ENCODE peak calls at places on chromosomes 1 and 21, in ten cellular contexts. R, G, Y, D, J, S, H, F, X and P are unnamed samples.

GRCh38 chr1:180243517-180244221 is 13.6 kb downstream of the LHX4 start:
- DNase-seq in R (no peak), G (no peak), Y (no peak), D (no peak), J (no peak), S (no peak), H (no peak), F (peak), X (no peak), P (no peak)

GRCh38 chr21:37862536-37862935 is 53.7 kb downstream of the KCNJ6 start:
- DNase-seq in R (no peak), G (peak), Y (peak), D (no peak), J (peak), S (peak), H (no peak), F (peak), X (no peak), P (no peak)

GRCh38 chr1:166197141-166197540 is 30.3 kb upstream of the FAM78B start:
- DNase-seq in R (no peak), G (no peak), Y (peak), D (no peak), J (no peak), S (peak), H (no peak), F (no peak), X (no peak), P (no peak)

GRCh38 chr21:20004353-20004752 is 993.9 kb upstream of the NCAM2 start:
- DNase-seq in R (no peak), G (peak), Y (no peak), D (no peak), J (no peak), S (no peak), H (no peak), F (no peak), X (no peak), P (no peak)

GRCh38 chr1:62175568-62176179 is 19.0 kb upstream of the L1TD1 start:
- DNase-seq in R (peak), G (peak), Y (peak), D (no peak), J (peak), S (peak), H (no peak), F (no peak), X (peak), P (peak)

GRCh38 chr21:37437376-37438080 is 71.0 kb downstream of the DYRK1A start:
- DNase-seq in R (no peak), G (no peak), Y (no peak), D (no peak), J (no peak), S (no peak), H (no peak), F (no peak), X (no peak), P (no peak)

GRCh38 chr1:46187106-46187869 is 10.9 kb downstream of the POMGNT1 start:
- DNase-seq in R (no peak), G (no peak), Y (no peak), D (no peak), J (no peak), S (no peak), H (no peak), F (no peak), X (no peak), P (no peak)

GRCh38 chr21:45456836-45457160 is 51.8 kb downstream of the COL18A1 start:
- DNase-seq in R (no peak), G (no peak), Y (no peak), D (peak), J (no peak), S (no peak), H (peak), F (no peak), X (no peak), P (no peak)

GRCh38 chr1:47935163-47935562 is 62.0 kb downstream of the TRABD2B start:
- DNase-seq in R (no peak), G (no peak), Y (no peak), D (no peak), J (no peak), S (peak), H (no peak), F (no peak), X (no peak), P (no peak)

GRCh38 chr1:169348356-169349036 is 19.1 kb downstream of the NME7 start:
- DNase-seq in R (peak), G (peak), Y (peak), D (no peak), J (peak), S (peak), H (no peak), F (no peak), X (no peak), P (no peak)

GRCh38 chr1:30778156-30778978 is 20.8 kb upstream of the LAPTM5 start:
- DNase-seq in R (no peak), G (no peak), Y (peak), D (no peak), J (peak), S (peak), H (peak), F (no peak), X (no peak), P (no peak)

GRCh38 chr1:199784127-199784526 is 243.4 kb upstream of the NR5A2 start:
- DNase-seq in R (peak), G (no peak), Y (peak), D (no peak), J (peak), S (no peak), H (no peak), F (no peak), X (no peak), P (no peak)

GRCh38 chr1:201713093-201713810 is 115.7 kb upstream of the IPO9 start:
- DNase-seq in R (peak), G (peak), Y (peak), D (peak), J (peak), S (peak), H (peak), F (peak), X (peak), P (peak)

GRCh38 chr21:39637197-39637970 is 24.6 kb downstream of the B3GALT5 start:
- DNase-seq in R (no peak), G (no peak), Y (no peak), D (no peak), J (no peak), S (no peak), H (no peak), F (no peak), X (no peak), P (no peak)

GRCh38 chr1:107536266-107536665 is 395.4 kb downstream of the NTNG1 start:
- DNase-seq in R (no peak), G (no peak), Y (peak), D (no peak), J (no peak), S (peak), H (no peak), F (no peak), X (no peak), P (no peak)

GRCh38 chr1:10904396-10905358 is 107.8 kb upstream of the TARDBP start:
- DNase-seq in R (no peak), G (no peak), Y (no peak), D (no peak), J (no peak), S (peak), H (peak), F (no peak), X (peak), P (no peak)

GRCh38 chr1:14724697-14725096 is 126.2 kb downstream of the KAZN start:
- DNase-seq in R (no peak), G (no peak), Y (peak), D (no peak), J (no peak), S (no peak), H (no peak), F (no peak), X (no peak), P (no peak)

GRCh38 chr1:54404939-54405880 is 984 bp downstream of the SSBP3 start:
- DNase-seq in R (no peak), G (no peak), Y (peak), D (peak), J (no peak), S (peak), H (peak), F (no peak), X (peak), P (no peak)

GRCh38 chr1:26274801-26275425 is 5.0 kb upstream of the SH3BGRL3 start:
- DNase-seq in R (no peak), G (no peak), Y (peak), D (no peak), J (peak), S (peak), H (no peak), F (no peak), X (no peak), P (no peak)

GRCh38 chr1:38455829-38456563 is 403.6 kb downstream of the RRAGC start:
- DNase-seq in R (no peak), G (no peak), Y (peak), D (no peak), J (no peak), S (no peak), H (no peak), F (no peak), X (no peak), P (no peak)

GRCh38 chr1:36463773-36464604 is at the start of gene MRPS15:
- DNase-seq in R (peak), G (peak), Y (peak), D (peak), J (peak), S (peak), H (peak), F (peak), X (peak), P (peak)

GRCh38 chr1:34101151-34101550 is 63.9 kb downstream of the CSMD2 start:
- DNase-seq in R (peak), G (no peak), Y (peak), D (no peak), J (peak), S (peak), H (no peak), F (no peak), X (no peak), P (no peak)

GRCh38 chr1:1779691-1780597 is 1.7 kb upstream of the NADK start:
- DNase-seq in R (no peak), G (peak), Y (peak), D (peak), J (peak), S (peak), H (peak), F (no peak), X (peak), P (no peak)

GRCh38 chr1:232667781-232668101 is 37.8 kb upstream of the SIPA1L2 start:
- DNase-seq in R (no peak), G (no peak), Y (peak), D (no peak), J (peak), S (no peak), H (no peak), F (no peak), X (no peak), P (no peak)

GRCh38 chr1:92410706-92411105 is 76.0 kb downstream of the GFI1 start:
- DNase-seq in R (no peak), G (no peak), Y (no peak), D (no peak), J (no peak), S (no peak), H (no peak), F (no peak), X (no peak), P (no peak)

GRCh38 chr21:45535341-45536081 is 6.7 kb downstream of the SLC19A1 start:
- DNase-seq in R (no peak), G (no peak), Y (no peak), D (peak), J (no peak), S (no peak), H (peak), F (no peak), X (peak), P (peak)

GRCh38 chr1:31705080-31705866 is 1.5 kb upstream of the COL16A1 start:
- DNase-seq in R (no peak), G (peak), Y (peak), D (peak), J (peak), S (peak), H (peak), F (peak), X (no peak), P (peak)

GRCh38 chr1:51504806-51505525 is 14.1 kb downstream of the EPS15 start:
- DNase-seq in R (no peak), G (no peak), Y (no peak), D (no peak), J (no peak), S (no peak), H (no peak), F (no peak), X (no peak), P (no peak)

GRCh38 chr1:27600500-27601175 is 3.3 kb downstream of the AHDC1 start:
- DNase-seq in R (no peak), G (no peak), Y (peak), D (no peak), J (peak), S (no peak), H (no peak), F (no peak), X (no peak), P (no peak)

GRCh38 chr1:114509596-114510234 is 1.3 kb downstream of the TRIM33 start:
- DNase-seq in R (no peak), G (no peak), Y (no peak), D (no peak), J (no peak), S (no peak), H (no peak), F (no peak), X (no peak), P (no peak)

GRCh38 chr1:203771901-203772301 is 6.9 kb downstream of the LAX1 start:
- DNase-seq in R (no peak), G (no peak), Y (no peak), D (peak), J (no peak), S (peak), H (no peak), F (no peak), X (no peak), P (no peak)
- H3K27ac ChIP-seq in R (no peak), G (no peak), Y (no peak), D (peak), J (no peak), S (no peak), H (no peak), F (no peak), X (no peak), P (no peak)

GRCh38 chr1:231420959-231421615 is 1.0 kb downstream of the EGLN1 start:
- DNase-seq in R (no peak), G (peak), Y (peak), D (peak), J (peak), S (peak), H (peak), F (no peak), X (peak), P (no peak)
- H3K27ac ChIP-seq in R (peak), G (peak), Y (peak), D (peak), J (peak), S (peak), H (peak), F (peak), X (peak), P (peak)

GRCh38 chr1:161017756-161018630 is 3.0 kb downstream of the F11R start:
- DNase-seq in R (no peak), G (no peak), Y (no peak), D (no peak), J (no peak), S (no peak), H (no peak), F (no peak), X (peak), P (no peak)
- H3K27ac ChIP-seq in R (no peak), G (peak), Y (no peak), D (no peak), J (no peak), S (peak), H (peak), F (peak), X (peak), P (no peak)

GRCh38 chr1:9150582-9151290 is 21.8 kb upstream of the GPR157 start:
- DNase-seq in R (no peak), G (peak), Y (peak), D (peak), J (peak), S (peak), H (peak), F (no peak), X (no peak), P (no peak)

GRCh38 chr1:9149837-9150581 is 21.1 kb upstream of the GPR157 start:
- DNase-seq in R (no peak), G (peak), Y (peak), D (no peak), J (no peak), S (no peak), H (peak), F (no peak), X (peak), P (no peak)

GRCh38 chr1:9153152-9153551 is 24.2 kb upstream of the GPR157 start:
- DNase-seq in R (no peak), G (no peak), Y (no peak), D (no peak), J (no peak), S (no peak), H (no peak), F (no peak), X (no peak), P (no peak)

GRCh38 chr1:9151326-9151860 is 22.5 kb upstream of the GPR157 start:
- DNase-seq in R (no peak), G (peak), Y (peak), D (peak), J (peak), S (peak), H (no peak), F (no peak), X (peak), P (no peak)

GRCh38 chr1:9152535-9152934 is 23.6 kb upstream of the GPR157 start:
- DNase-seq in R (no peak), G (no peak), Y (no peak), D (no peak), J (no peak), S (no peak), H (no peak), F (no peak), X (no peak), P (no peak)
- H3K27ac ChIP-seq in R (peak), G (peak), Y (no peak), D (no peak), J (no peak), S (no peak), H (no peak), F (peak), X (no peak), P (no peak)

GRCh38 chr1:150550222-150551048 is 1.2 kb downstream of the ADAMTSL4 start:
- DNase-seq in R (no peak), G (no peak), Y (no peak), D (peak), J (no peak), S (no peak), H (no peak), F (no peak), X (no peak), P (no peak)
- H3K27ac ChIP-seq in R (no peak), G (peak), Y (peak), D (peak), J (no peak), S (peak), H (no peak), F (peak), X (peak), P (no peak)

GRCh38 chr1:41383094-41383852 is 22.0 kb downstream of the FOXO6 start:
- DNase-seq in R (no peak), G (no peak), Y (peak), D (no peak), J (peak), S (peak), H (no peak), F (no peak), X (no peak), P (no peak)
- H3K27ac ChIP-seq in R (no peak), G (peak), Y (no peak), D (peak), J (no peak), S (no peak), H (peak), F (peak), X (peak), P (no peak)